ENCODE peak calls at places on chromosomes 12 and 14, in seven cellular contexts. S is cardiac muscle cell; M is AG04450; I is endothelial cell of umbilical vein; W is CD8-positive, alpha-beta T cell; D is effector memory CD4-positive, alpha-beta T cell; V is naive thymus-derived CD4-positive, alpha-beta T cell. U is an unnamed sample.
A peak's percentile ranks its signal among the peaks of the same experiment; 100 is the strongest.

GRCh38 chr14:80350707-80351106 is 139.4 kb upstream of the DIO2 start:
- DNase-seq in D (no peak), W (no peak), I (no peak), S (peak; percentile 8), M (no peak), V (no peak), U (no peak)

GRCh38 chr14:71636076-71636475 is 296.2 kb upstream of the RGS6 start:
- DNase-seq in V (no peak), I (peak; percentile 83), D (no peak), M (no peak), W (no peak), S (no peak), U (no peak)

GRCh38 chr12:132222096-132222807 is 78.0 kb downstream of the NOC4L start:
- DNase-seq in I (no peak), M (no peak), W (peak; percentile 11), V (peak; percentile 38), S (peak; percentile 49), D (peak; percentile 20), U (no peak)

GRCh38 chr12:87336814-87337336 is 692.3 kb downstream of the C12orf50 start:
- DNase-seq in W (no peak), S (no peak), I (peak; percentile 34), V (no peak), D (no peak), M (no peak), U (no peak)

GRCh38 chr14:100586520-100587247 is 533 bp downstream of the BEGAIN start:
- DNase-seq in I (no peak), S (peak; percentile 38), W (no peak), V (no peak), D (no peak), M (no peak), U (peak; percentile 29)

GRCh38 chr12:89828575-89828974 is 119.9 kb upstream of the ATP2B1 start:
- DNase-seq in D (no peak), I (no peak), S (no peak), V (no peak), M (no peak), W (no peak), U (no peak)

GRCh38 chr12:98699568-98699967 is 54.5 kb downstream of the APAF1 start:
- DNase-seq in I (no peak), W (no peak), S (peak; percentile 89), V (no peak), D (no peak), M (no peak), U (no peak)

GRCh38 chr14:68333265-68333664 is 459.6 kb downstream of the ZFP36L1 start:
- DNase-seq in M (no peak), V (no peak), S (no peak), D (no peak), I (no peak), W (no peak), U (no peak)

GRCh38 chr12:62629413-62629812 is 162.8 kb downstream of the MON2 start:
- DNase-seq in D (no peak), I (no peak), V (no peak), M (no peak), S (no peak), W (no peak), U (no peak)

GRCh38 chr14:63508033-63508432 is 35.1 kb downstream of the PPP2R5E start:
- DNase-seq in V (no peak), M (no peak), D (no peak), I (no peak), W (no peak), S (no peak), U (no peak)

GRCh38 chr12:97482153-97482693 is 19.6 kb downstream of the RMST start:
- DNase-seq in S (no peak), I (no peak), M (no peak), D (no peak), W (no peak), V (no peak), U (no peak)

GRCh38 chr12:10341892-10342509 is 34.3 kb downstream of the KLRD1 start:
- DNase-seq in D (no peak), V (no peak), I (no peak), W (no peak), M (no peak), S (no peak), U (no peak)

GRCh38 chr14:69637503-69638030 is 26.2 kb downstream of the SUSD6 start:
- DNase-seq in W (no peak), M (no peak), V (no peak), S (no peak), I (no peak), D (no peak), U (no peak)

GRCh38 chr12:71335668-71336257 is 103.8 kb upstream of the LGR5 start:
- DNase-seq in S (no peak), D (no peak), M (no peak), I (no peak), V (no peak), W (no peak), U (no peak)

GRCh38 chr12:18135509-18135908 is 45.5 kb upstream of the RERGL start:
- DNase-seq in V (no peak), W (no peak), M (no peak), I (no peak), D (no peak), S (peak; percentile 50), U (no peak)

DNA sequence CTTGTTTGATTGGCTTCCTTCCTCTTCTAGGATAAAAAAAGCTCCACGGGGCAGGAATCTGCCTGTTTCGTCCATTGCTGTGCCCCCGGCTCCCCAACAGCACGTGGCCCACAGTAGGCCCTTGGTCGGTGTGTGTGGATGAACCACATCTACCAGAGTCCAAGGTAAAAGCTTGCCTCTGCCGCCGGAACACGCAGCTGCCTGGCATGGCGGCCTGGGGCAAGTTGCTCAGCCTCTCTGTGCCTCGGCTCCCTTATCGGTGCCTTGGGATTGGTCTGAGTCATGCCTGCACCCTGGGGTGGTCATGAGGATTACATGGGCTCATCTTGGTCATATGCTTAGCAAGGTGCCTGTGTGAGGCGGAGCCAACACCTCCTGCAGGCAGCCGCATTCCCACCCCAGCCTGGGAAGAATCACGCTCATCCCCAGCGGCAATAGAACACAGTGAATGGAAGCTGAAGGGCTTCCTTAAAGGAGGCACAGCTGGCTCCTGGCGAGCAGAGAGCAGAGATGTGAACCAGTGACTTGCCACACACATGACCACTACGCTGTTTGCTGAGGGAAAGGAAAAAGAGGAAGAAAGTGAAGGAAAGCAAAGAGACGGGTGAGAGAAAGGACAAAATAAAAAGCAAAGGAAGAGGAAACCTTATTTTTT is 5.5 kb upstream of the SCARB1 start:
- DNase-seq in D (no peak), S (no peak), I (no peak), M (no peak), V (no peak), W (no peak), U (peak; percentile 20)
- H3K27ac ChIP-seq in D (no peak overlapping the region), S (no peak overlapping the region), I (no peak overlapping the region), M (no peak overlapping the region), V (no peak overlapping the region), W (no peak overlapping the region), U (no peak overlapping the region)

GRCh38 chr14:21100931-21101330 is at the start of gene TMEM253:
- DNase-seq in V (no peak), I (no peak), D (no peak), S (no peak), W (no peak), M (no peak), U (no peak)
- H3K27ac ChIP-seq in V (no peak within 1 kb of the TSS), I (no peak within 1 kb of the TSS), D (no peak within 1 kb of the TSS), S (peak within 1 kb of the TSS; percentile 37), W (no peak within 1 kb of the TSS), M (no peak within 1 kb of the TSS), U (peak within 1 kb of the TSS; percentile 89)

GRCh38 chr12:124563401-124563800 is 4.0 kb downstream of the NCOR2 start:
- DNase-seq in I (no peak), M (no peak), D (no peak), V (no peak), S (no peak), W (no peak), U (no peak)

GRCh38 chr12:124564232-124564958 is 3.0 kb downstream of the NCOR2 start:
- DNase-seq in V (no peak), M (no peak), D (no peak), I (no peak), W (no peak), S (no peak), U (no peak)

GRCh38 chr12:124562796-124563181 is 4.6 kb downstream of the NCOR2 start:
- DNase-seq in D (no peak), W (no peak), V (no peak), S (no peak), I (no peak), M (no peak), U (no peak)

GRCh38 chr12:124565071-124565491 is 2.3 kb downstream of the NCOR2 start:
- DNase-seq in S (no peak), I (no peak), M (no peak), W (no peak), V (no peak), D (no peak), U (no peak)

DNA sequence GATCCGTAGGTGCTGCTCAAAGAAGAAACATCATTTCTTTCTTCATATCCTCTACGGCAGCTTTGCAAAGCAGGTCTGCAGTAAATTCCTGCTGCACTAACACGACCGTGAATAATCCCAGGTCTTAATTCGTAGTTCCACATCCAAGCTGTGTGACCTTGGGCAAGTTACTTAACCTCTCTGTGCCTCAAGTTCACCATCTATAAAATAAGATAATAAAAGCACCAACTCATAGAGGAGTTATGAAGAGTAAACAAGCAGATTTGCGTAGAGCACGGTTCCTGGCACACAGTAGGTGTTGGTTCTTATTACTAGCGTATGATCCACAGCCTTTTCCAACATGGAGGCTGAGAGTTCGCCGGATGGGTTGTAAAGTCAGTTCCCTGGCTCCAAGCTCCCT is 3.6 kb downstream of the NCOR2 start:
- DNase-seq in I (no peak), M (no peak), S (no peak), W (no peak), V (no peak), D (no peak), U (no peak)
- H3K27ac ChIP-seq in I (no peak overlapping the region), M (no peak overlapping the region), S (peak overlapping the region; percentile 45), W (no peak overlapping the region), V (peak overlapping the region; percentile 4), D (no peak overlapping the region), U (no peak overlapping the region)

GRCh38 chr14:52313903-52314481 is at the start of gene PTGER2:
- DNase-seq in D (peak; percentile 68), W (peak; percentile 46), V (peak; percentile 41), S (peak; percentile 94), M (peak; percentile 92), I (peak; percentile 60), U (peak; percentile 43)

GRCh38 chr14:52314521-52315354 is 626 bp downstream of the PTGER2 start:
- DNase-seq in M (no peak), V (no peak), S (peak; percentile 38), D (peak; percentile 15), I (peak; percentile 6), W (no peak), U (no peak)

GRCh38 chr14:52315355-52315718 is 1.2 kb downstream of the PTGER2 start:
- DNase-seq in W (no peak), D (no peak), V (no peak), S (peak; percentile 37), M (no peak), I (no peak), U (no peak)

GRCh38 chr14:52313493-52313881 is 625 bp upstream of the PTGER2 start:
- DNase-seq in W (no peak), M (no peak), S (peak; percentile 50), I (peak; percentile 3), V (no peak), D (no peak), U (no peak)

GRCh38 chr14:52312872-52313492 is 1.1 kb upstream of the PTGER2 start:
- DNase-seq in S (peak; percentile 80), V (no peak), M (no peak), W (no peak), I (no peak), D (no peak), U (no peak)
- H3K27ac ChIP-seq in S (no peak overlapping the region), V (no peak overlapping the region), M (peak overlapping the region; percentile 40), W (peak overlapping the region; percentile 70), I (no peak overlapping the region), D (peak overlapping the region; percentile 45), U (no peak overlapping the region)

GRCh38 chr12:116597886-116598285 is 38.7 kb downstream of the MAP1LC3B2 start:
- DNase-seq in M (no peak), V (no peak), D (no peak), I (no peak), W (no peak), S (no peak), U (no peak)
- H3K27ac ChIP-seq in M (no peak overlapping the region), V (no peak overlapping the region), D (no peak overlapping the region), I (no peak overlapping the region), W (no peak overlapping the region), S (no peak overlapping the region), U (no peak overlapping the region)